ENCODE peak calls at places on chromosomes 1 and 21, in nine cellular contexts. U, F, R, X, P, D, C, V and W are unnamed samples.

GRCh38 chr1:52008074-52008809 is 17.7 kb upstream of the RAB3B start:
- DNase-seq in U (no peak), F (no peak), R (no peak), X (no peak), P (no peak), D (no peak), C (no peak), V (no peak), W (no peak)

GRCh38 chr1:61318319-61319125 is 236.2 kb downstream of the NFIA start:
- DNase-seq in U (no peak), F (peak), R (no peak), X (peak), P (peak), D (peak), C (peak), V (no peak), W (peak)

GRCh38 chr1:80202118-80202517 is 1195.6 kb upstream of the ADGRL4 start:
- DNase-seq in U (no peak), F (no peak), R (no peak), X (no peak), P (no peak), D (no peak), C (no peak), V (no peak), W (no peak)

GRCh38 chr21:27725916-27726315 is 759.0 kb upstream of the ADAMTS5 start:
- DNase-seq in U (no peak), F (no peak), R (no peak), X (no peak), P (no peak), D (no peak), C (no peak), V (no peak), W (no peak)

GRCh38 chr21:27464643-27465042 is 497.8 kb upstream of the ADAMTS5 start:
- DNase-seq in U (no peak), F (no peak), R (no peak), X (no peak), P (no peak), D (peak), C (no peak), V (no peak), W (peak)

GRCh38 chr1:165350861-165351260 is 5.7 kb downstream of the LMX1A start:
- DNase-seq in U (no peak), F (no peak), R (no peak), X (no peak), P (no peak), D (no peak), C (no peak), V (no peak), W (no peak)

GRCh38 chr1:176374967-176375569 is 87.9 kb upstream of the PAPPA2 start:
- DNase-seq in U (peak), F (peak), R (peak), X (peak), P (peak), D (peak), C (peak), V (peak), W (peak)

GRCh38 chr21:32403201-32403701 is 9.3 kb upstream of the EVA1C start:
- DNase-seq in U (peak), F (peak), R (peak), X (peak), P (peak), D (no peak), C (peak), V (no peak), W (peak)

GRCh38 chr21:45455321-45456013 is 50.5 kb downstream of the COL18A1 start:
- DNase-seq in U (no peak), F (no peak), R (no peak), X (no peak), P (peak), D (peak), C (peak), V (no peak), W (peak)

GRCh38 chr1:40665335-40666171 is at the start of gene RIMS3:
- DNase-seq in U (peak), F (peak), R (peak), X (no peak), P (peak), D (no peak), C (peak), V (peak), W (peak)

GRCh38 chr1:240888039-240888786 is 276.3 kb upstream of the GREM2 start:
- DNase-seq in U (peak), F (no peak), R (peak), X (no peak), P (no peak), D (peak), C (peak), V (no peak), W (peak)

GRCh38 chr1:41520951-41521742 is 36.7 kb upstream of the EDN2 start:
- DNase-seq in U (no peak), F (no peak), R (no peak), X (no peak), P (peak), D (no peak), C (no peak), V (no peak), W (no peak)

GRCh38 chr1:8002329-8003320 is 23.5 kb downstream of the ERRFI1 start:
- DNase-seq in U (no peak), F (no peak), R (no peak), X (no peak), P (no peak), D (no peak), C (no peak), V (no peak), W (no peak)

GRCh38 chr1:214581785-214582184 is 21.2 kb upstream of the CENPF start:
- DNase-seq in U (no peak), F (no peak), R (no peak), X (peak), P (no peak), D (peak), C (peak), V (no peak), W (peak)

GRCh38 chr1:53057134-53057533 is 4.9 kb upstream of the PODN start:
- DNase-seq in U (no peak), F (no peak), R (no peak), X (no peak), P (no peak), D (no peak), C (peak), V (no peak), W (no peak)

GRCh38 chr1:4468386-4468785 is 186.0 kb upstream of the AJAP1 start:
- DNase-seq in U (no peak), F (no peak), R (no peak), X (no peak), P (no peak), D (no peak), C (no peak), V (no peak), W (no peak)

GRCh38 chr1:67753776-67754525 is 69.0 kb downstream of the GADD45A start:
- DNase-seq in U (peak), F (no peak), R (no peak), X (no peak), P (no peak), D (peak), C (no peak), V (no peak), W (peak)

GRCh38 chr1:67700692-67701410 is 15.8 kb downstream of the GADD45A start:
- DNase-seq in U (peak), F (no peak), R (peak), X (no peak), P (no peak), D (peak), C (peak), V (no peak), W (peak)

GRCh38 chr1:35642472-35642955 is 1.2 kb upstream of the PSMB2 start:
- DNase-seq in U (peak), F (no peak), R (no peak), X (no peak), P (no peak), D (no peak), C (no peak), V (no peak), W (no peak)

GRCh38 chr21:8994640-8995511 is 1526.5 kb upstream of the TPTE start:
- DNase-seq in U (no peak), F (no peak), R (no peak), X (no peak), P (no peak), D (no peak), C (no peak), V (no peak), W (no peak)

GRCh38 chr1:18561967-18562366 is 68.7 kb upstream of the PAX7 start:
- DNase-seq in U (no peak), F (no peak), R (no peak), X (no peak), P (no peak), D (no peak), C (no peak), V (no peak), W (no peak)

GRCh38 chr1:193448682-193449461 is 262.5 kb upstream of the B3GALT2 start:
- DNase-seq in U (peak), F (no peak), R (no peak), X (no peak), P (no peak), D (no peak), C (no peak), V (no peak), W (no peak)

GRCh38 chr1:6948416-6948815 is 163.2 kb downstream of the CAMTA1 start:
- DNase-seq in U (no peak), F (no peak), R (no peak), X (no peak), P (no peak), D (no peak), C (no peak), V (no peak), W (no peak)

GRCh38 chr1:6880951-6881690 is 95.9 kb downstream of the CAMTA1 start:
- DNase-seq in U (no peak), F (no peak), R (no peak), X (no peak), P (no peak), D (no peak), C (no peak), V (no peak), W (peak)

GRCh38 chr1:17881761-17882160 is 126.6 kb downstream of the ACTL8 start:
- DNase-seq in U (no peak), F (no peak), R (no peak), X (no peak), P (no peak), D (no peak), C (no peak), V (peak), W (no peak)

GRCh38 chr1:182299728-182300581 is 91.6 kb downstream of the GLUL start:
- DNase-seq in U (no peak), F (peak), R (no peak), X (no peak), P (peak), D (peak), C (peak), V (peak), W (peak)

GRCh38 chr1:212630159-212630900 is 21.8 kb downstream of the ATF3 start:
- DNase-seq in U (peak), F (peak), R (peak), X (no peak), P (peak), D (peak), C (peak), V (peak), W (no peak)